ENCODE peak calls at places on chromosomes 7 and 10, in ten cellular contexts. One of them, this sample, is unnamed.

GRCh38 chr10:115895196-115895595 is 377.8 kb downstream of the GFRA1 start:
- DNase-seq in foreskin fibroblast: no peak
- DNase-seq in amniotic stem cell: no peak
- DNase-seq in activated CD4-positive, alpha-beta T cell treated with anti-CD3 and anti-CD28 coated beads for 4 hours: no peak
- DNase-seq in ecto neural progenitor cell: no peak
- DNase-seq in stimulated activated CD8-positive, alpha-beta memory T cell treated with anti-CD3 and anti-CD28 coated beads, Interleukin-7, amount 100 ng/mL, for 1 hour: no peak
- DNase-seq in stimulated activated effector memory CD8-positive, alpha-beta T cell treated with anti-CD3 and anti-CD28 coated beads, Interleukin-12 subunit alpha, Interleukin-12 subunit beta, amount 100 ng/mL, for 72 hours: no peak
- DNase-seq in epithelial cell of esophagus: no peak
- DNase-seq in GOT3: no peak
- DNase-seq in activated CD8-positive, alpha-beta memory T cell treated with anti-CD3 and anti-CD28 coated beads, Interleukin-2, amount 50 U/mL, for 4 hours: no peak
- DNase-seq in this sample: no peak

GRCh38 chr10:29849434-29849833 is 210.0 kb downstream of the JCAD start:
- DNase-seq in GOT3: no peak
- DNase-seq in epithelial cell of esophagus: no peak
- DNase-seq in ecto neural progenitor cell: no peak
- DNase-seq in stimulated activated CD8-positive, alpha-beta memory T cell treated with anti-CD3 and anti-CD28 coated beads, Interleukin-7, amount 100 ng/mL, for 1 hour: no peak
- DNase-seq in stimulated activated effector memory CD8-positive, alpha-beta T cell treated with anti-CD3 and anti-CD28 coated beads, Interleukin-12 subunit alpha, Interleukin-12 subunit beta, amount 100 ng/mL, for 72 hours: no peak
- DNase-seq in amniotic stem cell: no peak
- DNase-seq in activated CD4-positive, alpha-beta T cell treated with anti-CD3 and anti-CD28 coated beads for 4 hours: no peak
- DNase-seq in activated CD8-positive, alpha-beta memory T cell treated with anti-CD3 and anti-CD28 coated beads, Interleukin-2, amount 50 U/mL, for 4 hours: no peak
- DNase-seq in foreskin fibroblast: peak
- DNase-seq in this sample: peak

GRCh38 chr10:13724484-13724883 is 137.7 kb downstream of the PRPF18 start:
- DNase-seq in activated CD4-positive, alpha-beta T cell treated with anti-CD3 and anti-CD28 coated beads for 4 hours: no peak
- DNase-seq in activated CD8-positive, alpha-beta memory T cell treated with anti-CD3 and anti-CD28 coated beads, Interleukin-2, amount 50 U/mL, for 4 hours: no peak
- DNase-seq in amniotic stem cell: no peak
- DNase-seq in stimulated activated CD8-positive, alpha-beta memory T cell treated with anti-CD3 and anti-CD28 coated beads, Interleukin-7, amount 100 ng/mL, for 1 hour: no peak
- DNase-seq in epithelial cell of esophagus: no peak
- DNase-seq in ecto neural progenitor cell: no peak
- DNase-seq in GOT3: no peak
- DNase-seq in foreskin fibroblast: peak
- DNase-seq in stimulated activated effector memory CD8-positive, alpha-beta T cell treated with anti-CD3 and anti-CD28 coated beads, Interleukin-12 subunit alpha, Interleukin-12 subunit beta, amount 100 ng/mL, for 72 hours: no peak
- DNase-seq in this sample: no peak

GRCh38 chr10:132096223-132096622 is 30.5 kb downstream of the JAKMIP3 start:
- DNase-seq in stimulated activated effector memory CD8-positive, alpha-beta T cell treated with anti-CD3 and anti-CD28 coated beads, Interleukin-12 subunit alpha, Interleukin-12 subunit beta, amount 100 ng/mL, for 72 hours: no peak
- DNase-seq in activated CD4-positive, alpha-beta T cell treated with anti-CD3 and anti-CD28 coated beads for 4 hours: no peak
- DNase-seq in amniotic stem cell: no peak
- DNase-seq in stimulated activated CD8-positive, alpha-beta memory T cell treated with anti-CD3 and anti-CD28 coated beads, Interleukin-7, amount 100 ng/mL, for 1 hour: no peak
- DNase-seq in ecto neural progenitor cell: no peak
- DNase-seq in activated CD8-positive, alpha-beta memory T cell treated with anti-CD3 and anti-CD28 coated beads, Interleukin-2, amount 50 U/mL, for 4 hours: no peak
- DNase-seq in foreskin fibroblast: peak
- DNase-seq in epithelial cell of esophagus: peak
- DNase-seq in GOT3: no peak
- DNase-seq in this sample: no peak

GRCh38 chr10:102579206-102579790 is 65.0 kb upstream of the TRIM8 start:
- DNase-seq in activated CD8-positive, alpha-beta memory T cell treated with anti-CD3 and anti-CD28 coated beads, Interleukin-2, amount 50 U/mL, for 4 hours: no peak
- DNase-seq in epithelial cell of esophagus: no peak
- DNase-seq in amniotic stem cell: no peak
- DNase-seq in ecto neural progenitor cell: no peak
- DNase-seq in activated CD4-positive, alpha-beta T cell treated with anti-CD3 and anti-CD28 coated beads for 4 hours: no peak
- DNase-seq in stimulated activated effector memory CD8-positive, alpha-beta T cell treated with anti-CD3 and anti-CD28 coated beads, Interleukin-12 subunit alpha, Interleukin-12 subunit beta, amount 100 ng/mL, for 72 hours: no peak
- DNase-seq in GOT3: no peak
- DNase-seq in foreskin fibroblast: peak
- DNase-seq in stimulated activated CD8-positive, alpha-beta memory T cell treated with anti-CD3 and anti-CD28 coated beads, Interleukin-7, amount 100 ng/mL, for 1 hour: no peak
- DNase-seq in this sample: no peak

GRCh38 chr7:65269150-65269856 is 104.4 kb upstream of the ZNF92 start:
- DNase-seq in stimulated activated effector memory CD8-positive, alpha-beta T cell treated with anti-CD3 and anti-CD28 coated beads, Interleukin-12 subunit alpha, Interleukin-12 subunit beta, amount 100 ng/mL, for 72 hours: peak
- DNase-seq in epithelial cell of esophagus: peak
- DNase-seq in ecto neural progenitor cell: peak
- DNase-seq in foreskin fibroblast: no peak
- DNase-seq in activated CD8-positive, alpha-beta memory T cell treated with anti-CD3 and anti-CD28 coated beads, Interleukin-2, amount 50 U/mL, for 4 hours: peak
- DNase-seq in stimulated activated CD8-positive, alpha-beta memory T cell treated with anti-CD3 and anti-CD28 coated beads, Interleukin-7, amount 100 ng/mL, for 1 hour: no peak
- DNase-seq in activated CD4-positive, alpha-beta T cell treated with anti-CD3 and anti-CD28 coated beads for 4 hours: peak
- DNase-seq in GOT3: no peak
- DNase-seq in amniotic stem cell: no peak
- DNase-seq in this sample: no peak

GRCh38 chr10:78170026-78170475 is 136.4 kb downstream of the RPS24 start:
- DNase-seq in stimulated activated CD8-positive, alpha-beta memory T cell treated with anti-CD3 and anti-CD28 coated beads, Interleukin-7, amount 100 ng/mL, for 1 hour: no peak
- DNase-seq in activated CD8-positive, alpha-beta memory T cell treated with anti-CD3 and anti-CD28 coated beads, Interleukin-2, amount 50 U/mL, for 4 hours: no peak
- DNase-seq in GOT3: no peak
- DNase-seq in stimulated activated effector memory CD8-positive, alpha-beta T cell treated with anti-CD3 and anti-CD28 coated beads, Interleukin-12 subunit alpha, Interleukin-12 subunit beta, amount 100 ng/mL, for 72 hours: no peak
- DNase-seq in ecto neural progenitor cell: no peak
- DNase-seq in amniotic stem cell: no peak
- DNase-seq in epithelial cell of esophagus: peak
- DNase-seq in foreskin fibroblast: peak
- DNase-seq in activated CD4-positive, alpha-beta T cell treated with anti-CD3 and anti-CD28 coated beads for 4 hours: no peak
- DNase-seq in this sample: no peak

GRCh38 chr7:53151496-53151895 is 116.1 kb downstream of the POM121L12 start:
- DNase-seq in foreskin fibroblast: no peak
- DNase-seq in activated CD8-positive, alpha-beta memory T cell treated with anti-CD3 and anti-CD28 coated beads, Interleukin-2, amount 50 U/mL, for 4 hours: no peak
- DNase-seq in epithelial cell of esophagus: no peak
- DNase-seq in activated CD4-positive, alpha-beta T cell treated with anti-CD3 and anti-CD28 coated beads for 4 hours: no peak
- DNase-seq in stimulated activated effector memory CD8-positive, alpha-beta T cell treated with anti-CD3 and anti-CD28 coated beads, Interleukin-12 subunit alpha, Interleukin-12 subunit beta, amount 100 ng/mL, for 72 hours: no peak
- DNase-seq in amniotic stem cell: no peak
- DNase-seq in ecto neural progenitor cell: no peak
- DNase-seq in stimulated activated CD8-positive, alpha-beta memory T cell treated with anti-CD3 and anti-CD28 coated beads, Interleukin-7, amount 100 ng/mL, for 1 hour: no peak
- DNase-seq in GOT3: no peak
- DNase-seq in this sample: no peak